ENCODE peak calls at places on chromosomes 13 and 19, in five cellular contexts. One of them, this sample, is unnamed.

GRCh38 chr19:7733376-7733775 is 1.5 kb upstream of the CLEC4G start:
- DNase-seq in GM03348: no peak
- DNase-seq in pons: no peak
- DNase-seq in fibroblast of lung: no peak
- DNase-seq in DMS53: no peak
- DNase-seq in this sample: no peak

GRCh38 chr13:109815651-109816050 is 29.3 kb upstream of the IRS2 start:
- DNase-seq in GM03348: no peak
- DNase-seq in pons: no peak
- DNase-seq in fibroblast of lung: no peak
- DNase-seq in DMS53: no peak
- DNase-seq in this sample: no peak

GRCh38 chr19:36747750-36748149 is 24.9 kb downstream of the ZNF850 start:
- DNase-seq in GM03348: no peak
- DNase-seq in pons: no peak
- DNase-seq in fibroblast of lung: no peak
- DNase-seq in DMS53: no peak
- DNase-seq in this sample: no peak

GRCh38 chr19:47271949-47272348 is 2.7 kb upstream of the INAFM1 start:
- DNase-seq in GM03348: no peak
- DNase-seq in pons: no peak
- DNase-seq in fibroblast of lung: no peak
- DNase-seq in DMS53: no peak
- DNase-seq in this sample: no peak

GRCh38 chr19:52297601-52298358 is 811 bp downstream of the ZNF480 start:
- DNase-seq in GM03348: no peak
- DNase-seq in pons: peak
- DNase-seq in fibroblast of lung: peak
- DNase-seq in DMS53: no peak
- DNase-seq in this sample: no peak

GRCh38 chr13:20461860-20462532 is 63.7 kb downstream of the CRYL1 start:
- DNase-seq in GM03348: no peak
- DNase-seq in pons: no peak
- DNase-seq in fibroblast of lung: no peak
- DNase-seq in DMS53: no peak
- DNase-seq in this sample: no peak

GRCh38 chr19:8451885-8452284 is 7.1 kb downstream of the HNRNPM start:
- DNase-seq in GM03348: peak
- DNase-seq in pons: no peak
- DNase-seq in fibroblast of lung: peak
- DNase-seq in DMS53: peak
- DNase-seq in this sample: no peak

GRCh38 chr13:98998831-98999634 is 21.2 kb upstream of the DOCK9 start:
- DNase-seq in GM03348: peak
- DNase-seq in pons: no peak
- DNase-seq in fibroblast of lung: peak
- DNase-seq in DMS53: no peak
- DNase-seq in this sample: no peak

GRCh38 chr13:45441633-45442032 is 23.1 kb upstream of the COG3 start:
- DNase-seq in GM03348: peak
- DNase-seq in pons: no peak
- DNase-seq in fibroblast of lung: peak
- DNase-seq in DMS53: peak
- DNase-seq in this sample: no peak

GRCh38 chr19:1609680-1610474 is 4.6 kb upstream of the UQCR11 start:
- DNase-seq in GM03348: no peak
- DNase-seq in pons: no peak
- DNase-seq in fibroblast of lung: no peak
- DNase-seq in DMS53: no peak
- DNase-seq in this sample: no peak

GRCh38 chr13:31067416-31068118 is 94.1 kb downstream of the HSPH1 start:
- DNase-seq in GM03348: peak
- DNase-seq in pons: no peak
- DNase-seq in fibroblast of lung: peak
- DNase-seq in DMS53: no peak
- DNase-seq in this sample: no peak

GRCh38 chr13:93753639-93754038 is 527.0 kb downstream of the GPC6 start:
- DNase-seq in GM03348: no peak
- DNase-seq in pons: no peak
- DNase-seq in fibroblast of lung: peak
- DNase-seq in DMS53: no peak
- DNase-seq in this sample: no peak

GRCh38 chr19:531753-532571 is at the start of gene CDC34:
- DNase-seq in GM03348: peak
- DNase-seq in pons: no peak
- DNase-seq in fibroblast of lung: no peak
- DNase-seq in DMS53: peak
- DNase-seq in this sample: no peak

GRCh38 chr13:21047591-21048282 is 13.6 kb downstream of the LATS2 start:
- DNase-seq in GM03348: no peak
- DNase-seq in pons: no peak
- DNase-seq in fibroblast of lung: no peak
- DNase-seq in DMS53: no peak
- DNase-seq in this sample: no peak

GRCh38 chr13:74562381-74562780 is 428.2 kb upstream of the KLF12 start:
- DNase-seq in GM03348: no peak
- DNase-seq in pons: no peak
- DNase-seq in fibroblast of lung: no peak
- DNase-seq in DMS53: no peak
- DNase-seq in this sample: no peak

GRCh38 chr19:28615966-28616365 is 597.0 kb downstream of the UQCRFS1 start:
- DNase-seq in GM03348: no peak
- DNase-seq in pons: no peak
- DNase-seq in fibroblast of lung: no peak
- DNase-seq in DMS53: no peak
- DNase-seq in this sample: no peak

GRCh38 chr13:20174656-20175405 is 14.0 kb upstream of the GJA3 start:
- DNase-seq in GM03348: peak
- DNase-seq in pons: no peak
- DNase-seq in fibroblast of lung: peak
- DNase-seq in DMS53: peak
- DNase-seq in this sample: no peak

GRCh38 chr13:27794921-27795717 is 2.8 kb downstream of the GSX1 start:
- DNase-seq in GM03348: no peak
- DNase-seq in pons: no peak
- DNase-seq in fibroblast of lung: no peak
- DNase-seq in DMS53: no peak
- DNase-seq in this sample: no peak

GRCh38 chr19:44747739-44748425 is 626 bp upstream of the BCL3 start:
- DNase-seq in GM03348: peak
- DNase-seq in pons: peak
- DNase-seq in fibroblast of lung: peak
- DNase-seq in DMS53: peak
- DNase-seq in this sample: peak

GRCh38 chr19:16627194-16627927 is 643 bp downstream of the MED26 start:
- DNase-seq in GM03348: peak
- DNase-seq in pons: no peak
- DNase-seq in fibroblast of lung: peak
- DNase-seq in DMS53: peak
- DNase-seq in this sample: peak

This sample was measured in KG1.